ENCODE peak calls at places on chromosomes 16 and 17, in four cellular contexts. G, I, D and W are unnamed samples.

GRCh38 chr17:72273301-72274056 is 152.7 kb downstream of the SOX9 start:
- DNase-seq in G (peak; percentile 30), I (peak; percentile 4), D (no peak), W (no peak)

GRCh38 chr16:85514601-85515318 is 98.4 kb upstream of the GSE1 start:
- DNase-seq in G (peak; percentile 56), I (peak; percentile 93), D (peak; percentile 60), W (no peak)

GRCh38 chr16:31130899-31131298 is 4.6 kb downstream of the PRSS8 start:
- DNase-seq in G (peak; percentile 91), I (no peak), D (no peak), W (no peak)

GRCh38 chr16:19972111-19972510 is 87.5 kb upstream of the GPRC5B start:
- DNase-seq in G (no peak), I (no peak), D (no peak), W (no peak)

GRCh38 chr17:16247589-16247984 is 30.6 kb downstream of the PIGL start:
- DNase-seq in G (no peak), I (no peak), D (no peak), W (no peak)

GRCh38 chr16:87246269-87247065 is 70.7 kb downstream of the C16orf95 start:
- DNase-seq in G (no peak), I (no peak), D (no peak), W (no peak)

GRCh38 chr16:9823510-9823909 is 358.7 kb downstream of the GRIN2A start:
- DNase-seq in G (no peak), I (no peak), D (no peak), W (no peak)

GRCh38 chr17:68491381-68491849 is 20.8 kb upstream of the PRKAR1A start:
- DNase-seq in G (no peak), I (peak; percentile 35), D (no peak), W (no peak)

GRCh38 chr16:1258906-1259759 is 3.3 kb downstream of the TPSD1 start:
- DNase-seq in G (no peak), I (no peak), D (no peak), W (no peak)

GRCh38 chr17:1693339-1693738 is 8.7 kb upstream of the PRPF8 start:
- DNase-seq in G (no peak), I (no peak), D (no peak), W (no peak)

GRCh38 chr17:76132574-76133338 is 8.3 kb downstream of the FOXJ1 start:
- DNase-seq in G (peak; percentile 79), I (no peak), D (no peak), W (no peak)

GRCh38 chr17:70355185-70355584 is 185.9 kb downstream of the KCNJ2 start:
- DNase-seq in G (no peak), I (no peak), D (no peak), W (no peak)

GRCh38 chr16:75043175-75043937 is 44.5 kb downstream of the ZNRF1 start:
- DNase-seq in G (no peak), I (peak; percentile 53), D (no peak), W (no peak)

GRCh38 chr17:28901866-28902818 is 737 bp downstream of the DHRS13 start:
- DNase-seq in G (peak; percentile 55), I (peak; percentile 31), D (peak; percentile 52), W (peak; percentile 80)

GRCh38 chr17:6599364-6599763 is 41.1 kb downstream of the KIAA0753 start:
- DNase-seq in G (no peak), I (no peak), D (no peak), W (no peak)

GRCh38 chr16:66091462-66091861 is 275.0 kb upstream of the CDH5 start:
- DNase-seq in G (no peak), I (peak; percentile 48), D (no peak), W (no peak)

GRCh38 chr17:49616086-49616485 is 40.4 kb downstream of the NXPH3 start:
- DNase-seq in G (no peak), I (peak; percentile 22), D (no peak), W (peak; percentile 15)

GRCh38 chr17:7626307-7626706 is 1.3 kb downstream of the SAT2 start:
- DNase-seq in G (no peak), I (no peak), D (no peak), W (no peak)

GRCh38 chr17:51029568-51030463 is 90.9 kb downstream of the SPAG9 start:
- DNase-seq in G (no peak), I (peak; percentile 52), D (no peak), W (no peak)

GRCh38 chr17:45867171-45867570 is 22.5 kb downstream of the SPPL2C start:
- DNase-seq in G (no peak), I (no peak), D (no peak), W (no peak)

GRCh38 chr17:31508310-31509094 is 117.0 kb downstream of the RAB11FIP4 start:
- DNase-seq in G (no peak), I (no peak), D (no peak), W (peak; percentile 22)

GRCh38 chr16:83171396-83171795 is 544.6 kb downstream of the CDH13 start:
- DNase-seq in G (no peak), I (no peak), D (no peak), W (no peak)

GRCh38 chr16:48622456-48623303 is 12.7 kb upstream of the N4BP1 start:
- DNase-seq in G (no peak), I (no peak), D (no peak), W (no peak)

GRCh38 chr16:55911616-55912015 is 36.4 kb upstream of the CES5A start:
- DNase-seq in G (no peak), I (no peak), D (no peak), W (no peak)

GRCh38 chr16:24996301-24996700 is 18.9 kb downstream of the ARHGAP17 start:
- DNase-seq in G (no peak), I (no peak), D (no peak), W (no peak)

GRCh38 chr17:83055911-83056582 is 23.4 kb upstream of the METRNL start:
- DNase-seq in G (no peak), I (peak; percentile 52), D (no peak), W (no peak)

GRCh38 chr16:28538733-28539596 is at the start of gene NUPR1:
- DNase-seq in G (peak; percentile 99), I (peak; percentile 99), D (peak; percentile 88), W (no peak)

GRCh38 chr17:50044483-50044882 is 11.4 kb upstream of the ITGA3 start:
- DNase-seq in G (no peak), I (no peak), D (no peak), W (no peak)

GRCh38 chr17:78219396-78220150 is 5.5 kb downstream of the BIRC5 start:
- DNase-seq in G (no peak), I (no peak), D (no peak), W (no peak)

GRCh38 chr17:32555611-32556310 is 69.0 kb downstream of the CDK5R1 start:
- DNase-seq in G (no peak), I (no peak), D (no peak), W (no peak)

GRCh38 chr17:70104688-70105087 is 29.7 kb downstream of the KCNJ16 start:
- DNase-seq in G (no peak), I (no peak), D (no peak), W (no peak)

GRCh38 chr16:68869492-68870084 is 26.3 kb downstream of the TANGO6 start:
- DNase-seq in G (no peak), I (no peak), D (no peak), W (no peak)

GRCh38 chr17:35086931-35087573 is 23.5 kb upstream of the RFFL start:
- DNase-seq in G (no peak), I (no peak), D (no peak), W (no peak)

GRCh38 chr17:1673041-1673790 is 11.5 kb downstream of the PRPF8 start:
- DNase-seq in G (no peak), I (no peak), D (no peak), W (no peak)

GRCh38 chr17:17523001-17523713 is 27.0 kb upstream of the RASD1 start:
- DNase-seq in G (no peak), I (no peak), D (peak; percentile 6), W (peak; percentile 90)

GRCh38 chr17:82921426-82921825 is 81.6 kb upstream of the ZNF750 start:
- DNase-seq in G (no peak), I (no peak), D (no peak), W (no peak)

GRCh38 chr17:35842239-35842638 is 26.5 kb downstream of the HEATR9 start:
- DNase-seq in G (no peak), I (no peak), D (no peak), W (no peak)

GRCh38 chr16:3017806-3018506 is at the start of gene CLDN6:
- DNase-seq in G (no peak), I (no peak), D (no peak), W (peak; percentile 83)

GRCh38 chr16:51180719-51181494 is 29.8 kb upstream of the SALL1 start:
- DNase-seq in G (no peak), I (no peak), D (no peak), W (no peak)